ENCODE peak calls at places on chromosomes 5 and 9, in six cellular contexts. X, K, B, J, S and G are unnamed samples.

GRCh38 chr5:96876292-96876850 is at the start of gene ERAP2:
- DNase-seq in J (no peak), K (no peak), B (peak), S (peak), X (no peak), G (no peak)

GRCh38 chr5:174348582-174348981 is 303.1 kb downstream of the NSG2 start:
- DNase-seq in J (no peak), X (no peak), K (no peak), S (no peak), B (peak), G (no peak)

GRCh38 chr9:70553718-70554673 is 139.5 kb upstream of the KLF9 start:
- DNase-seq in X (no peak), S (no peak), J (no peak), B (peak), K (no peak), G (no peak)

GRCh38 chr5:39266442-39266841 is 47.1 kb upstream of the FYB1 start:
- DNase-seq in S (no peak), B (no peak), X (no peak), J (no peak), K (no peak), G (no peak)

GRCh38 chr5:126523818-126524522 is 71.0 kb downstream of the ALDH7A1 start:
- DNase-seq in X (no peak), S (no peak), K (no peak), B (no peak), J (no peak), G (no peak)

GRCh38 chr5:137036630-137037029 is 462.5 kb downstream of the SPOCK1 start:
- DNase-seq in K (no peak), S (no peak), J (no peak), X (no peak), B (no peak), G (no peak)

GRCh38 chr9:19781240-19781639 is 7.6 kb downstream of the SLC24A2 start:
- DNase-seq in J (no peak), S (no peak), K (no peak), X (no peak), B (no peak), G (no peak)

GRCh38 chr9:110179734-110180133 is 28.2 kb downstream of the C9orf152 start:
- DNase-seq in X (no peak), B (peak), S (peak), K (no peak), J (no peak), G (no peak)

GRCh38 chr5:144812770-144813169 is 642.1 kb downstream of the KCTD16 start:
- DNase-seq in S (no peak), J (peak), K (peak), B (peak), X (no peak), G (no peak)

GRCh38 chr9:5892456-5893133 is 1.9 kb downstream of the MLANA start:
- DNase-seq in X (no peak), S (no peak), J (no peak), B (no peak), K (no peak), G (no peak)

GRCh38 chr5:173917788-173918786 is 29.9 kb downstream of the CPEB4 start:
- DNase-seq in K (peak), S (peak), J (no peak), B (peak), X (peak), G (peak)

GRCh38 chr9:136487672-136488071 is 4.8 kb upstream of the SEC16A start:
- DNase-seq in X (no peak), J (no peak), K (no peak), B (no peak), S (no peak), G (no peak)

GRCh38 chr5:77155179-77155839 is 55.2 kb upstream of the PDE8B start:
- DNase-seq in S (no peak), K (no peak), X (no peak), B (no peak), J (no peak), G (no peak)

GRCh38 chr5:146007270-146007669 is 70.9 kb downstream of the SH3RF2 start:
- DNase-seq in K (no peak), B (no peak), X (no peak), J (no peak), S (no peak), G (no peak)

GRCh38 chr5:136202800-136203199 is 9.8 kb upstream of the SMIM32 start:
- DNase-seq in S (no peak), K (no peak), B (peak), X (peak), J (no peak), G (no peak)

GRCh38 chr5:35876922-35877321 is 20.2 kb downstream of the IL7R start:
- DNase-seq in J (no peak), X (no peak), S (no peak), B (no peak), K (no peak), G (no peak)

GRCh38 chr5:111735829-111736228 is 21.2 kb downstream of the NREP start:
- DNase-seq in J (peak), K (peak), X (no peak), B (peak), S (no peak), G (no peak)

DNA sequence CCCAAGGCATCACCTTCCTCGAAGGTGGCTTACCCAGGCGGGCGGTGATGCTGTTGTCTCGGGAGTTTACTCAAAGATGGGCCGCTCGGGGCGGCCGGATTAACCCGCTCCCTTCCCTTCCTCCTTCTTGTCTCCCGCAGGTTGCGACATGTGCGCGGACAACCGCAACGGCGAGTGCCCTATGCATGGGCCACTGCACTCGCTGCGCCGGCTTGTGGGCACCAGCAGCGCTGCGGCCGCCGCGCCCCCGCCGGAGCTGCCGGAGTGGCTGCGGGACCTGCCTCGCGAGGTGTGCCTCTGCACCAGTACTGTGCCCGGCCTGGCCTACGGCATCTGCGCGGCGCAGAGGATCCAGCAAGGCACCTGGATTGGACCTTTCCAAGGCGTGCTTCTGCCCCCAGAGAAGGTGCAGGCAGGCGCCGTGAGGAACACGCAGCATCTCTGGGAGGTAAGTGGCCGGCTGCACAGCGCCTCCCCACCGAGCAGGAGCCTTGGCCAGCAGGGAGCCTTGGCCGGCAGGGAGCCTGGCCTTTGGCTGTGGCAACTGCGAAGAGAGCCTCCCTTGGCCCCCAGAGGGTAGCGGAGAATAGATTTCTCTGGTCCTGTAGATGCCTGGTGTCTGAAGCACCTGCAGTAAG is 10.6 kb downstream of the PRDM6 start:
- DNase-seq in K (no peak), B (no peak), S (peak), X (peak), J (no peak), G (no peak)
- TF ChIP-seq CTCF in K (no peak), B (peak), S (peak), X (peak), J (no peak), G (no peak)

GRCh38 chr5:20570486-20570885 is 582.5 kb upstream of the CDH18 start:
- DNase-seq in K (no peak), B (no peak), S (no peak), J (no peak), X (no peak), G (no peak)

GRCh38 chr5:20575515-20575914 is 587.5 kb upstream of the CDH18 start:
- DNase-seq in X (no peak), B (peak), K (no peak), J (no peak), S (no peak), G (no peak)

GRCh38 chr5:20574576-20574975 is 586.6 kb upstream of the CDH18 start:
- DNase-seq in S (no peak), J (no peak), K (no peak), B (no peak), X (no peak), G (no peak)

DNA sequence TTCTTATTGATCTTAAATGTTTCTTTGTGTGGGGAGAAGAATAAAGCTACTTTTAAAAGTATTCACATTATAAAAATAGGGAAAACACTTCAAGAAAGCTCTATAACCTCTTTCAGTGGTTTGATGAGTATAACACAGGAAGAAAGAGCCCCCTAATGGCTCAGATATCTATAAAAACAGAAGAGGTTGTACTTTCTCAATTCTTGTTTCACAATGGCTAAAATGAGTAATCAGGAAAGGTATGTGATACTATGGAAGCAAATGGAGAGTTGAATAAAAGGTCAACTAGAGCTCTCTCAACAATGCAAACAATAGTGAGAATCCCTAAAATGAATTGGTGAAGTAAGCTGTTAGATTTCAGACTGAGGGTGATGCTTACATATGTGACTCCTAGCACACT is 584.6 kb upstream of the CDH18 start:
- DNase-seq in S (peak), J (no peak), B (peak), K (no peak), X (no peak), G (no peak)
- TF ChIP-seq CTCF in S (peak), J (no peak), B (peak), K (no peak), X (no peak), G (no peak)

GRCh38 chr9:32550609-32551490 is 1.3 kb upstream of the SMIM27 start:
- DNase-seq in K (peak), J (peak), X (peak), B (peak), S (peak), G (peak)
- TF ChIP-seq CTCF in K (no peak), J (no peak), X (no peak), B (peak), S (no peak), G (no peak)

DNA sequence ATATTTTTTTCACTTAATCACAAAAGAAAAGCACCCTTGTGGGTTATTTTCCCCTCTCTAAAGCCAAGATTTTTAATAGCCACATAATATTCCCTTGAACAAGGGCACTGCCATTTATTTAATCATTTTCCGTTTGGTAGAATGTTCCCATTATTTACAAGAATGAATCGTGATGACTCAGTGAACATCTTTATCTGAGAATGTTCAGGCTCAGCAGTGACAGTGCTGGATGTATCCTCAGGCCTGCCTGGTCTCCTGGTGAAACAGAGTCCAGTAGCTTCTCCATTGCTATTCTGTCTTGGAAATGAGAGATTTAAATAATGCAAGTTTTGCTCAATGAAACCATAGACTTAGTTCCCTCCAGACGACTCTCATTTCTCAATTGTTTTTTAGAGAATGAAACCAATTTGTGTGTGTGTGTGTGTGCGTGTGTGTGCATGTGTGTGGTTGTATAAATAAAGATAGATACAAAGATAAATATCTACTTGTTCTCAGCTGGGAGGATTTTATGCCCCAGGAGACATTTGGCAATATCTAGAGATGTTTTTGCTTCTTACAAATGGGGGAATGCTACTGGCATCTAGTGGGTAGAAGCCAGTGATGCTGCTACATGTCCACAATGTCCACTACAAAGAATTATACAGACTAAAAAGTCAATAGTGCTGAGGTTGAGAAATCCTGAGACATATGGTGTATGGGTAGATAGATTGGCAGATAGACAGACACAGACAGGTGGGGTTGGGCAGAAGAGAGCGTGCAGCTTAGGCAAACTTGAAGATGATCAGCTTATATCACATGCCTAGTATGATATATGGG is 55.0 kb downstream of the PAPPA start:
- DNase-seq in K (peak), B (peak), X (no peak), S (no peak), J (no peak), G (no peak)
- TF ChIP-seq CTCF in K (peak), B (peak), X (no peak), S (no peak), J (no peak), G (no peak)

GRCh38 chr5:147098233-147098790 is 136.5 kb upstream of the STK32A start:
- DNase-seq in B (peak), K (peak), S (peak), X (no peak), J (no peak), G (no peak)
- TF ChIP-seq CTCF in B (peak), K (peak), S (no peak), X (no peak), J (no peak), G (peak)

DNA sequence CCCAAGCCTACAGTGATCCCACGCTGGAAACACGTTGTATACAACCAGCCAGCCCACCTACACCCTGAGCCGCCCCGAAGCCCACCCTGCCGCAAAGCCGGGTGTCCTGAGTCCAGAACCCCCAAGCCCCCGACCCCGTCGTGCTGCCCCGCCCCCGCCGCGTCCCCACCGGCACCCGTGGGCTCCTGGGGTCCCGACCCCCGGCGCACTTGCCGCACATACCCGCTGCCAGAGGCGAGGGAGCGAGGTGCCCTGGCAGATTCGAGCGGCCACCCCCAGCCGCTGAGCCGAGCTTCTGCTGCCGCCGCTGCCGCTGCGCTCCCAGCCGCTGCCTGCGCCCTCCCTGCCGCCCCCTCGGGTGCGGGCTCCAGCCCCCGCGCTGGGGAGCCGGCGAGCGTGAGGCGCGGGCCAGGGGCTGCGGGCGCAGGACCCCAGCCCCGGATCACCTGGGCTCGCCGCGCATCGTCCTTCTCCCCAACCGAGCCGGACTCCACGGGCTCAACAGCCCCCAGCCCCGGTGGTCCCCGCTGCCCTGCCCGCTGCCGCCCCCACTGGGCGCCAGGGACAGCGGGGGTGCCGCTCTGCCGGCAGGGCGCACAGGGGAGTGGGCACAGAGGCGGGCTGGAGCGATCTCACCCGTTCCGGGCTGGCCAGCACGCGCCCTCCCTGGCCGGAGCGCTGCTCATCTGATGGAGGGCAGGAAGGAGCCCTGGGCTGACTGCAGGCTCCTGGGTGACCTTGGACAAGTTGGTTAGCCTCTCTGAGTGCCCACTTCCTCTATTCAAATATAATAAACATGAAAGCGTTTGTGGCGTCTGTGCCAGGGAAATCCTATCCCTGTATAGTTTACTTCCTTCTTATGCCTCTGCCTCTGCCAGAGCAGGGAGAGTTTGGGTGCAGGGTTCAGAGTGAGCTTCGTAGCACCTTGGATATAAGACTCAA is at the start of gene HTR4:
- DNase-seq in S (no peak), J (no peak), B (no peak), K (no peak), X (peak), G (no peak)
- TF ChIP-seq CTCF in S (no peak), J (no peak), B (no peak), K (no peak), X (no peak), G (no peak)

GRCh38 chr9:95887926-95888497 is 12.5 kb downstream of the ERCC6L2 start:
- DNase-seq in J (no peak), K (no peak), X (no peak), S (no peak), B (no peak), G (no peak)
- TF ChIP-seq CTCF in J (no peak), K (no peak), X (no peak), S (no peak), B (no peak), G (no peak)

DNA sequence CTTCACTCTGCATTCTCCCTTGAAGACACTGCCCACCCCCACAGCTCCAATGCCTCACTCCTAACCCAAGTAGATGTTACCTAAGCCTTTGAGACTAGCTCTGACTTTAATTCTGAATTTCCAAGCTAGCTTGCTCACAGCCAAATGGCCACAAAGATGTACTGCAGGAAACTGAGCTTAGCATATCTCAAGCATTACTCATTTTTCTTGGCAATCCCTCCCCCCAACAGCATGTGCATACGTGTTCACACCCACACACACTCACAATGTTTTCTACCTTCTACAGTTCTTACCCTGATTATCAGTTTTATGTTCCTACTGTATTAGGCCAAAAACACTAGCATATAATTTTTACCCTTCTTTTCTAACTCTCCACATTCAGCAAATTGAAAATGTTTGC is 13.7 kb upstream of the GRIA1 start:
- DNase-seq in K (no peak), S (no peak), B (peak), X (no peak), J (no peak), G (no peak)
- TF ChIP-seq CTCF in K (no peak), S (no peak), B (peak), X (no peak), J (no peak), G (no peak)

GRCh38 chr5:101009758-101010519 is 106.9 kb upstream of the ST8SIA4 start:
- DNase-seq in J (no peak), S (no peak), X (no peak), K (no peak), B (no peak), G (peak)

GRCh38 chr5:101018299-101018698 is 115.2 kb upstream of the ST8SIA4 start:
- DNase-seq in X (no peak), J (no peak), K (no peak), S (no peak), B (no peak), G (no peak)

DNA sequence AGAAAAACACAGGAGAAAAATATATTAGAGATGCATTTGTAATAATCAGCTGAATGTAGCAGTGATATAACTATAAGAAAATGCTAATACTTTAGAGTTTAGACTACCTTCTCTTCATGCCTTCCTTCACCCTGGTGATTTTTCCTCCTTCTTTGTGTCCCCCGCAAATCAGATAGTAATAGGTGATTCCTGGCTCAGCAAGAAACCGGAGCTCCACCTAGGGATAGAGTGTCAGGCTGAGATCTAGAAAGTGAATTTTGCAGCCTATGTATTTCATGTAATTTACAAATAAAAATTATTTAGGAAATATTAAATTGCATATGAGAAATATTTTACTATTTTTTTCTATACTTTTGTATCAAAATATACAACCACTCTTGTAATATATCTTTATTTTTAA is 109.8 kb upstream of the ST8SIA4 start:
- DNase-seq in K (no peak), S (no peak), X (no peak), B (no peak), J (no peak), G (no peak)
- TF ChIP-seq CTCF in K (no peak), S (no peak), X (no peak), B (no peak), J (no peak), G (no peak)